ENCODE peak calls at places on chromosomes 13 and 19, in ten cellular contexts. K, E, F, S, U, R, C, Y, I and M are unnamed samples.
A peak's percentile ranks its signal among the peaks of the same experiment; 100 is the strongest.

GRCh38 chr19:2777952-2778683 is 5.0 kb downstream of the SGTA start:
- DNase-seq in S (no peak), Y (no peak), C (no peak), U (peak; percentile 67), K (no peak), F (no peak), R (no peak), I (no peak), E (no peak), M (no peak)

GRCh38 chr19:10020851-10021250 is 7.6 kb downstream of the RDH8 start:
- DNase-seq in E (no peak), R (no peak), C (no peak), U (no peak), Y (no peak), S (no peak), I (no peak), K (no peak), F (no peak), M (no peak)

GRCh38 chr13:104586010-104586746 is 1520.0 kb upstream of the SLC10A2 start:
- DNase-seq in S (no peak), F (no peak), I (no peak), Y (no peak), R (no peak), K (peak; percentile 41), U (no peak), C (no peak), E (no peak), M (peak; percentile 61)

GRCh38 chr13:99040536-99041141 is 62.8 kb upstream of the DOCK9 start:
- DNase-seq in U (no peak), E (no peak), K (no peak), S (no peak), Y (no peak), F (no peak), I (no peak), C (no peak), R (peak; percentile 20), M (no peak)

GRCh38 chr13:31090921-31091624 is 70.6 kb downstream of the HSPH1 start:
- DNase-seq in E (no peak), K (no peak), I (no peak), U (no peak), C (no peak), S (no peak), F (no peak), Y (peak; percentile 83), R (peak; percentile 20), M (no peak)

GRCh38 chr13:43880930-43881329 is 1.2 kb downstream of the LACC1 start:
- DNase-seq in Y (no peak), C (no peak), K (no peak), I (no peak), S (no peak), R (no peak), F (no peak), U (peak; percentile 20), E (no peak), M (no peak)

GRCh38 chr19:38470788-38471480 is 37.4 kb downstream of the RYR1 start:
- DNase-seq in S (no peak), F (no peak), K (no peak), E (no peak), C (no peak), I (no peak), Y (no peak), U (no peak), R (no peak), M (no peak)

GRCh38 chr19:1563251-1563650 is 4.9 kb downstream of the MEX3D start:
- DNase-seq in C (no peak), R (no peak), I (no peak), F (no peak), Y (no peak), E (no peak), K (no peak), U (no peak), S (no peak), M (no peak)

GRCh38 chr19:51524661-51525264 is 6.7 kb downstream of the SIGLEC6 start:
- DNase-seq in U (no peak), I (no peak), R (no peak), K (no peak), Y (no peak), E (no peak), F (no peak), S (no peak), C (no peak), M (no peak)

GRCh38 chr19:51687791-51688664 is 5.1 kb upstream of the SPACA6 start:
- DNase-seq in C (peak; percentile 53), F (no peak), K (peak; percentile 48), U (peak; percentile 60), R (peak; percentile 57), Y (peak; percentile 93), I (no peak), S (no peak), E (peak; percentile 88), M (no peak)

GRCh38 chr13:99255241-99255640 is 2.9 kb downstream of the GPR18 start:
- DNase-seq in C (no peak), F (no peak), K (no peak), Y (no peak), S (no peak), U (no peak), E (no peak), I (no peak), R (no peak), M (no peak)

GRCh38 chr13:22926176-22927007 is 254.4 kb upstream of the SGCG start:
- DNase-seq in F (no peak), E (peak; percentile 86), U (no peak), S (peak; percentile 5), Y (peak; percentile 93), K (peak; percentile 67), I (no peak), C (peak; percentile 26), R (no peak), M (no peak)

GRCh38 chr19:2047449-2048103 is 3.5 kb downstream of the MKNK2 start:
- DNase-seq in K (peak; percentile 57), Y (no peak), I (no peak), S (no peak), E (peak; percentile 89), U (no peak), F (no peak), R (no peak), C (no peak), M (peak; percentile 81)

GRCh38 chr19:46674416-46675178 is 13.6 kb upstream of the DACT3 start:
- DNase-seq in R (no peak), C (no peak), K (no peak), Y (no peak), S (no peak), I (no peak), E (no peak), F (no peak), U (peak; percentile 83), M (no peak)

GRCh38 chr13:110989331-110989730 is 74.5 kb upstream of the ANKRD10 start:
- DNase-seq in Y (no peak), K (no peak), C (no peak), S (no peak), E (no peak), F (no peak), I (no peak), U (no peak), R (no peak), M (no peak)

GRCh38 chr13:109900320-109900719 is 113.9 kb upstream of the IRS2 start:
- DNase-seq in Y (no peak), E (no peak), C (no peak), U (no peak), I (no peak), K (no peak), R (no peak), S (no peak), F (no peak), M (no peak)

GRCh38 chr13:27775943-27776342 is 16.3 kb upstream of the GSX1 start:
- DNase-seq in F (no peak), R (no peak), U (no peak), C (no peak), K (no peak), I (no peak), E (no peak), Y (peak; percentile 50), S (no peak), M (peak; percentile 43)

GRCh38 chr19:13017306-13018036 is 22.2 kb downstream of the NFIX start:
- DNase-seq in S (no peak), I (no peak), Y (no peak), C (no peak), F (no peak), U (no peak), R (no peak), K (no peak), E (no peak), M (no peak)

GRCh38 chr13:103625194-103625593 is 559.0 kb upstream of the SLC10A2 start:
- DNase-seq in E (no peak), K (no peak), Y (no peak), C (no peak), S (no peak), F (no peak), I (no peak), R (peak; percentile 30), U (no peak), M (no peak)

GRCh38 chr13:63944896-63945295 is 2529.2 kb upstream of the PCDH20 start:
- DNase-seq in R (no peak), C (no peak), U (no peak), I (no peak), S (no peak), F (no peak), Y (no peak), K (no peak), E (no peak), M (no peak)

GRCh38 chr19:6729573-6730152 is 7.7 kb downstream of the GPR108 start:
- DNase-seq in U (no peak), R (no peak), F (no peak), I (no peak), S (no peak), Y (no peak), C (no peak), E (no peak), K (no peak), M (no peak)

GRCh38 chr19:7494416-7495098 is 5.7 kb upstream of the PEX11G start:
- DNase-seq in E (no peak), F (no peak), S (no peak), K (no peak), R (peak; percentile 32), C (peak; percentile 40), I (no peak), Y (no peak), U (no peak), M (no peak)

GRCh38 chr19:28242317-28242927 is 970.5 kb downstream of the UQCRFS1 start:
- DNase-seq in I (no peak), S (peak; percentile 14), F (no peak), E (no peak), U (peak; percentile 67), C (no peak), K (peak; percentile 8), Y (no peak), R (peak; percentile 7), M (no peak)

GRCh38 chr19:12779162-12779993 is 4.0 kb upstream of the HOOK2 start:
- DNase-seq in I (no peak), E (peak; percentile 89), K (peak; percentile 46), F (no peak), Y (peak; percentile 90), S (peak; percentile 49), U (peak; percentile 63), C (no peak), R (peak; percentile 51), M (no peak)

GRCh38 chr19:2266183-2266993 is 10.2 kb upstream of the JSRP1 start:
- DNase-seq in K (peak; percentile 93), I (no peak), U (no peak), C (peak; percentile 81), R (no peak), S (no peak), Y (peak; percentile 97), E (peak; percentile 93), F (no peak), M (peak; percentile 90)

GRCh38 chr19:1511318-1511988 is 1.4 kb downstream of the ADAMTSL5 start:
- DNase-seq in F (no peak), R (no peak), Y (no peak), K (no peak), S (no peak), C (no peak), I (no peak), U (no peak), E (no peak), M (no peak)

GRCh38 chr13:25980255-25980654 is 71.6 kb downstream of the SHISA2 start:
- DNase-seq in K (no peak), R (no peak), I (no peak), E (no peak), F (peak; percentile 19), S (no peak), C (no peak), U (peak; percentile 76), Y (no peak), M (no peak)